ENCODE peak calls at places on chromosomes 4 and X, in eight cellular contexts. K, N, P, M, Q, A, S and W are unnamed samples. For H3K4me1, the result is how much of the 10 kb centered on the place peaks cover.

GRCh38 chr4:126441173-126441810 is 1126.5 kb downstream of the FAT4 start:
- DNase-seq in S (no peak), A (no peak), P (no peak), K (no peak), Q (no peak), M (no peak), N (no peak), W (no peak)

GRCh38 chrX:2559124-2559523 is 58.3 kb upstream of the DHRSX start:
- DNase-seq in A (no peak), Q (no peak), S (no peak), K (no peak), P (no peak), N (no peak), M (no peak), W (no peak)

GRCh38 chr4:3254302-3255131 is 5.6 kb downstream of the MSANTD1 start:
- DNase-seq in A (no peak), K (no peak), S (peak), M (peak), Q (no peak), N (no peak), P (no peak), W (peak)

GRCh38 chrX:125507119-125507518 is 187.4 kb downstream of the TEX13C start:
- DNase-seq in M (no peak), S (no peak), K (no peak), N (no peak), A (no peak), P (no peak), Q (no peak), W (no peak)

GRCh38 chr4:83639849-83640493 is 104.1 kb downstream of the GPAT3 start:
- DNase-seq in N (peak), P (peak), A (peak), Q (peak), M (peak), K (peak), S (no peak), W (peak)

GRCh38 chrX:13470680-13470967 is 98.8 kb upstream of the EGFL6 start:
- DNase-seq in Q (no peak), M (peak), S (no peak), P (no peak), A (no peak), N (no peak), K (no peak), W (no peak)

GRCh38 chr4:179313823-179314222 is 1871.6 kb upstream of the AGA start:
- DNase-seq in P (no peak), N (no peak), Q (no peak), K (no peak), M (no peak), S (no peak), A (peak), W (no peak)

GRCh38 chr4:153042757-153043156 is 106.6 kb downstream of the FHDC1 start:
- DNase-seq in K (no peak), A (no peak), N (no peak), Q (no peak), P (no peak), S (no peak), M (no peak), W (no peak)

GRCh38 chr4:150625033-150625432 is 43.1 kb downstream of the MAB21L2 start:
- DNase-seq in S (no peak), K (no peak), M (no peak), A (no peak), P (no peak), N (no peak), Q (no peak), W (no peak)

GRCh38 chr4:183300070-183300469 is 20.0 kb downstream of the CLDN22 start:
- DNase-seq in N (no peak), A (peak), S (no peak), P (no peak), M (no peak), K (peak), Q (no peak), W (no peak)

GRCh38 chr4:142043509-142043908 is 407.1 kb downstream of the IL15 start:
- DNase-seq in K (no peak), Q (no peak), S (no peak), A (no peak), N (no peak), M (no peak), P (no peak), W (no peak)

GRCh38 chrX:39773923-39774803 is 323.6 kb downstream of the BCOR start:
- DNase-seq in S (peak), Q (no peak), M (no peak), K (no peak), P (no peak), N (no peak), A (no peak), W (no peak)

GRCh38 chr4:186723207-186724047 is at the start of gene FAT1:
- DNase-seq in N (peak), K (peak), Q (peak), M (peak), A (peak), P (peak), S (no peak), W (peak)

GRCh38 chr4:3346146-3346545 is 53.3 kb downstream of the RGS12 start:
- DNase-seq in S (no peak), N (peak), Q (peak), M (peak), A (peak), P (peak), K (peak), W (peak)

GRCh38 chr4:60088803-60089202 is 1111.3 kb upstream of the ADGRL3 start:
- DNase-seq in M (no peak), A (peak), K (no peak), S (no peak), N (no peak), Q (no peak), P (no peak), W (no peak)

GRCh38 chr4:1194028-1194900 is 21.9 kb upstream of the SPON2 start:
- DNase-seq in K (no peak), M (no peak), P (no peak), A (peak), S (peak), N (peak), Q (no peak), W (peak)

GRCh38 chrX:27728291-27728690 is 79.5 kb upstream of the MAGEB10 start:
- DNase-seq in S (no peak), P (no peak), A (no peak), N (no peak), Q (no peak), K (no peak), M (no peak), W (no peak)

GRCh38 chr4:105605493-105605892 is 53.1 kb downstream of the ARHGEF38 start:
- DNase-seq in A (no peak), S (no peak), K (no peak), Q (no peak), P (no peak), M (no peak), N (no peak), W (no peak)

GRCh38 chr4:169852481-169852880 is 94.7 kb upstream of the HPF1 start:
- DNase-seq in S (no peak), K (no peak), A (no peak), Q (no peak), M (no peak), N (no peak), P (no peak), W (no peak)

GRCh38 chrX:87517571-87518141 is at the start of gene KLHL4:
- DNase-seq in S (no peak), Q (no peak), P (no peak), A (peak), K (no peak), N (no peak), M (peak), W (peak)

GRCh38 chr4:620851-621261 is 4.5 kb upstream of the PDE6B start:
- DNase-seq in A (no peak), K (no peak), M (no peak), P (no peak), S (peak), Q (no peak), N (no peak), W (no peak)

GRCh38 chrX:7347465-7347864 is 199.5 kb upstream of the PUDP start:
- DNase-seq in A (no peak), K (no peak), P (no peak), Q (no peak), M (no peak), N (no peak), S (no peak), W (no peak)

GRCh38 chrX:38694394-38694793 is 106.9 kb upstream of the MID1IP1 start:
- DNase-seq in P (no peak), M (no peak), Q (no peak), S (no peak), N (no peak), A (no peak), K (no peak), W (no peak)

GRCh38 chr4:158176108-158176507 is 3.3 kb upstream of the GASK1B start:
- DNase-seq in M (no peak), P (no peak), A (no peak), K (peak), N (peak), Q (no peak), S (no peak), W (no peak)

GRCh38 chr4:54548831-54549460 is 108.8 kb upstream of the KIT start:
- DNase-seq in Q (no peak), K (no peak), A (no peak), S (no peak), M (no peak), P (no peak), N (no peak), W (no peak)

GRCh38 chrX:78321809-78322208 is 5.6 kb downstream of the CYSLTR1 start:
- DNase-seq in N (peak), P (peak), A (no peak), M (no peak), S (peak), K (peak), Q (no peak), W (no peak)

GRCh38 chr4:21469438-21470032 is 479.0 kb downstream of the KCNIP4 start:
- DNase-seq in Q (peak), M (no peak), P (no peak), A (peak), K (no peak), N (no peak), S (no peak), W (no peak)

GRCh38 chrX:45714864-45715263 is 514.2 kb upstream of the DIPK2B start:
- DNase-seq in P (no peak), A (no peak), N (no peak), M (no peak), S (no peak), Q (no peak), K (no peak), W (no peak)

DNA sequence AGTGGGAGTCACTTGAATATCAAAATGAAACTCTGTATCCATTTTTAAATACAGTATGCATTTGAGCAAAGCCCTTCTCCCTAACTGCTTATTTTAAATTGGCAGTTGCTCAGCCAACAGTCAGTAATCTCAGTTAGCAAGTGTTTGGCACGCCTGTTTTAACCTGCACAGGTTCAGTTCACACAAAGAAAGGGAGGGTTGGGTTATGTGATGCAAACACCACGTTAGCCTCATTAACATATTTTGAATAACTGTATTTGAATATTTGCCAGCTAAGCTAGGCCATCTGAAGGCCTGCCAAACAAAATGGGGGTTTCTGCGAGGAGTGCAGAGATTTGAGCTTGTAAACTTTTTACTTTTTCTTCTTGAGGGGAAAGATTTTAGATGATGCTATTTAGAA is 19.8 kb downstream of the GAB1 start:
- DNase-seq in K (no peak), N (no peak), A (peak), Q (no peak), P (no peak), S (no peak), M (no peak), W (no peak)
- H3K4me1 ChIP-seq in K (half or more), N (half or more), A (half or more), Q (under half), P (half or more), S (under half), M (under half), W (under half)

GRCh38 chrX:129980043-129980442 is 2.4 kb upstream of the BCORL1 start:
- DNase-seq in Q (no peak), P (peak), K (no peak), N (peak), S (peak), A (no peak), M (no peak), W (no peak)
- H3K4me3 ChIP-seq in Q (no peak), P (peak), K (no peak), N (no peak), S (no peak), A (peak), M (peak), W (no peak)

GRCh38 chr4:8188743-8189550 is 10.1 kb upstream of the SH3TC1 start:
- DNase-seq in K (peak), N (peak), A (no peak), Q (no peak), M (no peak), P (no peak), S (no peak), W (no peak)

GRCh38 chr4:8191136-8191747 is 7.8 kb upstream of the SH3TC1 start:
- DNase-seq in M (no peak), P (peak), Q (no peak), N (peak), S (peak), A (no peak), K (peak), W (peak)

GRCh38 chr4:8186883-8187282 is 12.2 kb upstream of the SH3TC1 start:
- DNase-seq in A (no peak), S (no peak), K (no peak), P (no peak), M (no peak), N (no peak), Q (no peak), W (no peak)

GRCh38 chr4:8188085-8188484 is 11.0 kb upstream of the SH3TC1 start:
- DNase-seq in M (no peak), S (no peak), Q (peak), A (no peak), K (no peak), P (no peak), N (no peak), W (no peak)

GRCh38 chr4:8189551-8190466 is 9.3 kb upstream of the SH3TC1 start:
- DNase-seq in K (no peak), S (no peak), N (no peak), P (no peak), A (no peak), Q (no peak), M (no peak), W (no peak)
- H3K4me1 ChIP-seq in K (under half), S (under half), N (under half), P (under half), A (under half), Q (under half), M (under half), W (under half)

DNA sequence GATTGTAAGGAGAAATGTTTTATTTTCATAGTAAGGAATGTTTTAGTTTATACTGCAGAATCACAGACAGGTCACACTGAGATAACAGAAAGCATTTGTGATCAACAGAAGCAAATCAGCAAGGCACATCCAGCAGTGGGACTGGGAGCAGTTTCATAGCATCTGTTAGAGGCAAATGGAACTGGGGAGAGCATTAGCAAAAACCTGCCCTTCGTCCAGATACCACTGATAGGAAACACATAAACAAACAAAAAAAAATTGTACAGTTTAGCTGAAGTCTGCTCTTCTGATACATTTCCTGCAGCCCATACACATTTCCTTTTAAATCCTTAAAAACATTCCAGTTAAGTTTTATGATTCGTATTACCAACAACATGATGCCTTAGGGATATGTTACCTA is 374.3 kb downstream of the PCDH7 start:
- DNase-seq in S (no peak), K (no peak), M (no peak), N (no peak), A (no peak), Q (no peak), P (no peak), W (no peak)
- H3K4me3 ChIP-seq in S (no peak), K (no peak), M (no peak), N (no peak), A (no peak), Q (no peak), P (no peak), W (no peak)

GRCh38 chrX:10617186-10617963 is 3.0 kb downstream of the MID1 start:
- DNase-seq in A (peak), M (no peak), N (no peak), P (no peak), S (no peak), K (no peak), Q (no peak), W (no peak)
- H3K4me1 ChIP-seq in A (under half), M (under half), N (under half), P (under half), S (under half), K (under half), Q (under half), W (under half)

GRCh38 chrX:18885317-18886004 is 98.5 kb downstream of the PHKA2 start:
- DNase-seq in N (no peak), S (peak), K (no peak), P (no peak), M (no peak), Q (no peak), A (peak), W (peak)
- H3K4me3 ChIP-seq in N (peak), S (peak), K (no peak), P (peak), M (no peak), Q (peak), A (peak), W (no peak)

GRCh38 chr4:184750926-184751584 is 17.2 kb upstream of the CENPU start:
- DNase-seq in A (peak), N (no peak), K (no peak), P (no peak), Q (no peak), S (no peak), M (no peak), W (no peak)
- H3K4me1 ChIP-seq in A (under half), N (under half), K (under half), P (under half), Q (under half), S (under half), M (under half), W (under half)

GRCh38 chrX:68685722-68686683 is 38.5 kb downstream of the STARD8 start:
- DNase-seq in Q (peak), P (no peak), K (peak), M (no peak), N (no peak), A (peak), S (peak), W (no peak)
- H3K4me3 ChIP-seq in Q (peak), P (peak), K (peak), M (peak), N (peak), A (peak), S (peak), W (no peak)